ENCODE peak calls at places on chromosomes 16 and 17, in nine cellular contexts. One of them, this sample, is unnamed.

GRCh38 chr17:13597723-13598347 is 3.9 kb downstream of the HS3ST3A1 start:
- DNase-seq in lower leg skin: no peak
- DNase-seq in uterus: no peak
- DNase-seq in H1: no peak
- DNase-seq in sigmoid colon: no peak
- DNase-seq in IMR-90: peak
- DNase-seq in body of pancreas: peak
- DNase-seq in A549: peak
- DNase-seq in thyroid gland: peak
- DNase-seq in this sample: no peak

GRCh38 chr16:50303605-50304466 is 37.5 kb downstream of the ADCY7 start:
- DNase-seq in lower leg skin: peak
- DNase-seq in uterus: peak
- DNase-seq in H1: peak
- DNase-seq in sigmoid colon: peak
- DNase-seq in IMR-90: peak
- DNase-seq in body of pancreas: no peak
- DNase-seq in A549: no peak
- DNase-seq in thyroid gland: peak
- DNase-seq in this sample: no peak

GRCh38 chr17:82668631-82669099 is 20.4 kb upstream of the WDR45B start:
- DNase-seq in lower leg skin: no peak
- DNase-seq in uterus: no peak
- DNase-seq in H1: peak
- DNase-seq in sigmoid colon: peak
- DNase-seq in IMR-90: peak
- DNase-seq in body of pancreas: peak
- DNase-seq in A549: peak
- DNase-seq in thyroid gland: peak
- DNase-seq in this sample: peak

GRCh38 chr17:67362173-67362572 is 4.2 kb downstream of the PSMD12 start:
- DNase-seq in lower leg skin: no peak
- DNase-seq in uterus: no peak
- DNase-seq in H1: no peak
- DNase-seq in sigmoid colon: no peak
- DNase-seq in IMR-90: no peak
- DNase-seq in body of pancreas: no peak
- DNase-seq in A549: no peak
- DNase-seq in thyroid gland: no peak
- DNase-seq in this sample: no peak

GRCh38 chr17:78709119-78709681 is 72.9 kb downstream of the CYTH1 start:
- DNase-seq in lower leg skin: no peak
- DNase-seq in uterus: no peak
- DNase-seq in H1: no peak
- DNase-seq in sigmoid colon: no peak
- DNase-seq in IMR-90: no peak
- DNase-seq in body of pancreas: no peak
- DNase-seq in A549: no peak
- DNase-seq in thyroid gland: peak
- DNase-seq in this sample: no peak

GRCh38 chr16:28863929-28864886 is 565 bp downstream of the SH2B1 start:
- DNase-seq in lower leg skin: no peak
- DNase-seq in uterus: peak
- DNase-seq in H1: no peak
- DNase-seq in sigmoid colon: peak
- DNase-seq in IMR-90: peak
- DNase-seq in body of pancreas: peak
- DNase-seq in A549: no peak
- DNase-seq in thyroid gland: peak
- DNase-seq in this sample: no peak

GRCh38 chr16:84438971-84439696 is 65.3 kb downstream of the MEAK7 start:
- DNase-seq in lower leg skin: no peak
- DNase-seq in uterus: no peak
- DNase-seq in H1: no peak
- DNase-seq in sigmoid colon: no peak
- DNase-seq in IMR-90: no peak
- DNase-seq in body of pancreas: no peak
- DNase-seq in A549: no peak
- DNase-seq in thyroid gland: no peak
- DNase-seq in this sample: no peak

GRCh38 chr16:49488740-49489525 is 115.3 kb downstream of the C16orf78 start:
- DNase-seq in lower leg skin: peak
- DNase-seq in uterus: no peak
- DNase-seq in H1: no peak
- DNase-seq in sigmoid colon: peak
- DNase-seq in IMR-90: no peak
- DNase-seq in body of pancreas: no peak
- DNase-seq in A549: no peak
- DNase-seq in thyroid gland: no peak
- DNase-seq in this sample: no peak

GRCh38 chr16:46996391-46996790 is 22.9 kb upstream of the DNAJA2 start:
- DNase-seq in lower leg skin: no peak
- DNase-seq in uterus: no peak
- DNase-seq in H1: no peak
- DNase-seq in sigmoid colon: no peak
- DNase-seq in IMR-90: no peak
- DNase-seq in body of pancreas: no peak
- DNase-seq in A549: no peak
- DNase-seq in thyroid gland: no peak
- DNase-seq in this sample: no peak

GRCh38 chr16:85104147-85104546 is 8.1 kb downstream of the CIBAR2 start:
- DNase-seq in lower leg skin: no peak
- DNase-seq in uterus: no peak
- DNase-seq in H1: no peak
- DNase-seq in sigmoid colon: no peak
- DNase-seq in IMR-90: no peak
- DNase-seq in body of pancreas: no peak
- DNase-seq in A549: no peak
- DNase-seq in thyroid gland: no peak
- DNase-seq in this sample: no peak

GRCh38 chr17:32725697-32726096 is 151.2 kb downstream of the MYO1D start:
- DNase-seq in lower leg skin: no peak
- DNase-seq in uterus: no peak
- DNase-seq in H1: no peak
- DNase-seq in sigmoid colon: no peak
- DNase-seq in IMR-90: no peak
- DNase-seq in body of pancreas: no peak
- DNase-seq in A549: no peak
- DNase-seq in thyroid gland: no peak
- DNase-seq in this sample: no peak

GRCh38 chr17:77888242-77889134 is 70.0 kb upstream of the TNRC6C start:
- DNase-seq in lower leg skin: no peak
- DNase-seq in uterus: no peak
- DNase-seq in H1: no peak
- DNase-seq in sigmoid colon: peak
- DNase-seq in IMR-90: peak
- DNase-seq in body of pancreas: no peak
- DNase-seq in A549: no peak
- DNase-seq in thyroid gland: no peak
- DNase-seq in this sample: no peak

GRCh38 chr16:6611535-6611934 is 721.1 kb upstream of the RBFOX1 start:
- DNase-seq in lower leg skin: no peak
- DNase-seq in uterus: no peak
- DNase-seq in H1: peak
- DNase-seq in sigmoid colon: no peak
- DNase-seq in IMR-90: no peak
- DNase-seq in body of pancreas: no peak
- DNase-seq in A549: no peak
- DNase-seq in thyroid gland: no peak
- DNase-seq in this sample: no peak

GRCh38 chr16:31200821-31201510 is 1.6 kb downstream of the PYCARD start:
- DNase-seq in lower leg skin: no peak
- DNase-seq in uterus: no peak
- DNase-seq in H1: no peak
- DNase-seq in sigmoid colon: no peak
- DNase-seq in IMR-90: no peak
- DNase-seq in body of pancreas: no peak
- DNase-seq in A549: no peak
- DNase-seq in thyroid gland: no peak
- DNase-seq in this sample: no peak

DNA sequence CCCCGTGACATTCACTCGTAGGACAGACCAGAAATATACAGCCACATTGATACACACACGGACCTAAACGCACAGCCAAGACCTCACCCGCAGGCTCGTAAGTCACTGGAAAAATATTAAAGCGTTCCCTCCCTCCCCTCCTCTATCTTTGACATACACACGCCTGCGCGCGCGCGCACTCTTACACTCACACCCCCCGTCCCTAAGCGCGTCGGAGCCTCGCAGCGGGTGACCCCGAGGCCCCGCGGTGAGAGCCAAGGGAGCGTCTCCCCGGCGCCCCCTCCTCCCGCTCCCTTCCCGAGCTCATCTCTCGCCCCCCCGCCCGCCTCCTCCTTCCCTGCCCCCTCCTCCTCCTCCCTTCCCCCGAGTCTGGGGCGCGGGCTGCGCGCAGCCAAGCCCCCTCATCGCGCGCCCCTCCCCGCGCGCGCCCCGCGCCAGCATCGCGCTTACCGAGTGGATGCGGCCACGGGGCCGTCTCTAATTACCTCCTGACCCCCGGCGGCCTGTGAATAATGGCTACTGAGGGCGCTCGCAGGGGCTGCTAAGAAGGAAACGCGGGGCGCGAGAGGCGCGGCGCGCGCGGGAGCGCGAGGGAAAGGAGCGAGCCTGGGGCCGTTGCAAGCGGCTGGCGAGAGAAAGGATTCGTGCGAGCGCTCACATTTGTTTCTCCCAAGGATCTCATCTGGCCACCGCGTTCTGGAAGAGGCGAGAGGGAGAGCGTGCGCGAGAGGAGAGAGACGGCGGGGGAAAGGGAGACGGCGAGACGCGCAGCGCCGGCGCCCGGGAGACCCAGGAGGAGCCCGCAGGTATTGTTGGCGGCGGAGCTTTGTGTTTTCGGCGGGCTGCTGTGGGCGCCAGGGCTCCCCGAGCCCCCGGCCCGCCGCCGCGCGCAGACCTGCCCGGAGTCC is 42.4 kb downstream of the RAI1 start:
- DNase-seq in lower leg skin: no peak
- DNase-seq in uterus: no peak
- DNase-seq in H1: peak
- DNase-seq in sigmoid colon: no peak
- DNase-seq in IMR-90: peak
- DNase-seq in body of pancreas: no peak
- DNase-seq in A549: no peak
- DNase-seq in thyroid gland: peak
- DNase-seq in this sample: no peak
- H3K4me3 ChIP-seq in lower leg skin: peak
- H3K4me3 ChIP-seq in uterus: peak
- H3K4me3 ChIP-seq in H1: peak
- H3K4me3 ChIP-seq in sigmoid colon: peak
- H3K4me3 ChIP-seq in IMR-90: peak
- H3K4me3 ChIP-seq in body of pancreas: no peak
- H3K4me3 ChIP-seq in A549: no peak
- H3K4me3 ChIP-seq in thyroid gland: no peak
- H3K4me3 ChIP-seq in this sample: peak

GRCh38 chr17:18258356-18259038 is at the start of gene FLII:
- DNase-seq in lower leg skin: peak
- DNase-seq in uterus: peak
- DNase-seq in H1: peak
- DNase-seq in sigmoid colon: peak
- DNase-seq in IMR-90: peak
- DNase-seq in body of pancreas: peak
- DNase-seq in A549: peak
- DNase-seq in thyroid gland: peak
- DNase-seq in this sample: no peak
- TF ChIP-seq POLR2A in lower leg skin: no peak
- TF ChIP-seq POLR2A in uterus: peak
- TF ChIP-seq POLR2A in H1: no peak
- TF ChIP-seq POLR2A in sigmoid colon: peak
- TF ChIP-seq POLR2A in IMR-90: peak
- TF ChIP-seq POLR2A in body of pancreas: peak
- TF ChIP-seq POLR2A in A549: peak
- TF ChIP-seq POLR2A in thyroid gland: peak
- TF ChIP-seq POLR2A in this sample: peak

DNA sequence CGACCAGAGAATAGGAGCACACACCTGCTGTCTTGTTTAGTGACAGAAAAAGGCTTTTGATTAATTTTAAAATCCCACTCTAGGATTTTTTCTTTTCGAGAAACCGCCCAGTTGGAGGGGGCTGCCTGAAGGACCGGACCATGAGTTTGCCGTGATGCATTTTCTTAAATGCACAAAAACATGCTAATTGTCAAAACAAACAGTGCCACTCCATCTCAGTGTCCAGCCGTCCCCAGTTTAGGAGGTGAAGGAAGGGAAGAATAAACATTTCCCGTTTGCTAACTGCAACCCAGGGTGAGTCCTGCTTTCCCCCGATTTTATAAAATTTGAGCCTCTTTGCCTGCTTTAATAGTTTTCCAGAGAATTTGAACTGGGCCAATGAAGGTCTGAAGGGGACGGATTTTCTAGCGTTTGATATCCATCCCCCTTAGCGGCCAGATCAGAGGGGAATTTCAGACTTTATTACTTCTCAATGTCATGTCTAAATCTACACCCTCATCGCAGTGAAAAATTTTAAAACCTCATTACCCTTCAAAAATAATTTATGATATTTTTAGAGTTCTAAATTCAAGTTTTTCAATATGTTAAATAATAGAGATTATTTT is 3.3 kb downstream of the FOXC2 start:
- DNase-seq in lower leg skin: no peak
- DNase-seq in uterus: no peak
- DNase-seq in H1: no peak
- DNase-seq in sigmoid colon: no peak
- DNase-seq in IMR-90: no peak
- DNase-seq in body of pancreas: no peak
- DNase-seq in A549: no peak
- DNase-seq in thyroid gland: no peak
- DNase-seq in this sample: no peak
- H3K4me3 ChIP-seq in lower leg skin: no peak
- H3K4me3 ChIP-seq in uterus: no peak
- H3K4me3 ChIP-seq in H1: no peak
- H3K4me3 ChIP-seq in sigmoid colon: no peak
- H3K4me3 ChIP-seq in IMR-90: peak
- H3K4me3 ChIP-seq in body of pancreas: no peak
- H3K4me3 ChIP-seq in A549: no peak
- H3K4me3 ChIP-seq in thyroid gland: no peak
- H3K4me3 ChIP-seq in this sample: no peak

DNA sequence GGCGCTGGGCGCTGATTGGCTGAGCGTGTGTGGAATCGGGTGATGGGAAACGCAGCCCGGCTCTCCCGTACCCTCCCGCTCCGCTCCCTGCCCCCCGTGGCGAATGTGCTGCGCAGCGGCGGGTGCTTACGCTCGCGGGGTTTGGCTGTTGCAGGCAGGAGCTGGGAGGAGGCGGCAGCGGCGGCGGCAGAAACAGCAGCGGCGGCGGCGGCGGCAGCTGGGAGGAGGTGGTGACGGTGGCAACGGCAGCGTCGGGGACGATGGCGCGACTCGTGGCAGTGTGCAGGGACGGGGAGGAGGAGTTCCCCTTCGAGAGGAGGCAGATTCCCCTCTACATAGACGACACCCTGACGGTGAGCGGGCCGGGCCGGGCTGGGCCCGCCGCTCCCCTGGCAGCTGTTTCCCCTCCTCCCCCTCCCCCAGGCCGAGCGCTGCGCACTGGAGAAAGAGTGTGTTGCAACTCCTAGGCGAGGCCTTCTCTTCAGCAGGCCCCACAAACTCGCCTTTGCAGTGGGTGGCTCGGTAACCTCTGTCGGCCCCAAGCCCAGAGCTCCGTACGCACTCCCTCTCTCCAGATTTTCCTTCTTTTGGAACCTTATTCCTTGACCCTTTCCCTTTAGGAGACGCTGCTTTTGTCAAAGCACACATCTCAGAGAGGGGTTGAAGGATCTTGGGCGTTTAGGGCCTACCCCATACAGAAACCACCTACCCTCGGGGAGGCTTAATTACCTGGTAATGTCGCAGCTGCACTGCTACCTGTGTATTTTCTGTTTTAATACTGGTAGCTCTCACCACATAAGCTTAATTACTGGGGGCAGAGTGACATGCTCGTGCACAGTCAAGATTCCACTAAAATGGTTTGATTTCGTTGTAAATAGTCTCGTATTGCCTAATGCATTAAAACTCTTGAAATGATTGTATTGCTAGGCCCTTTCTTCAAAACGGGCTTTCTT is 1.0 kb downstream of the GGNBP2 start:
- DNase-seq in lower leg skin: peak
- DNase-seq in uterus: peak
- DNase-seq in H1: peak
- DNase-seq in sigmoid colon: peak
- DNase-seq in IMR-90: peak
- DNase-seq in body of pancreas: peak
- DNase-seq in A549: peak
- DNase-seq in thyroid gland: peak
- DNase-seq in this sample: peak
- TF ChIP-seq POLR2A in lower leg skin: no peak
- TF ChIP-seq POLR2A in uterus: peak
- TF ChIP-seq POLR2A in H1: peak
- TF ChIP-seq POLR2A in sigmoid colon: peak
- TF ChIP-seq POLR2A in IMR-90: no peak
- TF ChIP-seq POLR2A in body of pancreas: peak
- TF ChIP-seq POLR2A in A549: peak
- TF ChIP-seq POLR2A in thyroid gland: peak
- TF ChIP-seq POLR2A in this sample: peak

This sample was measured in breast epithelium.